ENCODE peak calls at places on chromosomes 2 and 18, in seven cellular contexts. G is AG09309, R is activated T-cell treated with anti-CD3 and anti-CD28 coated beads for 1 hour, Y is head of caudate nucleus, N is neural progenitor cell, A is activated T-helper 1 cell treated with Interleukin-2 at 50 U/mL for 16 hours, I is HT-29. L is an unnamed sample.
A peak's percentile ranks its signal among the peaks of the same experiment; 100 is the strongest.

GRCh38 chr18:362914-363295 is 95.1 kb upstream of the THOC1 start:
- DNase-seq in N (peak; percentile 7), A (no peak), I (no peak), R (no peak), G (no peak), Y (no peak), L (no peak)

GRCh38 chr2:26246818-26247217 is 2.1 kb downstream of the HADHB start:
- DNase-seq in R (no peak), A (no peak), G (peak; percentile 80), I (no peak), N (no peak), Y (no peak), L (no peak)

GRCh38 chr2:110120171-110121051 is 4.8 kb upstream of the MALL start:
- DNase-seq in A (no peak), G (no peak), Y (no peak), I (no peak), N (no peak), R (no peak), L (no peak)

GRCh38 chr2:207122914-207123744 is 42.6 kb downstream of the KLF7 start:
- DNase-seq in Y (no peak), A (peak; percentile 16), N (no peak), I (no peak), R (no peak), G (no peak), L (peak; percentile 58)

GRCh38 chr2:219249203-219249980 is 3.7 kb upstream of the TUBA4B start:
- DNase-seq in I (peak; percentile 89), N (no peak), R (no peak), A (peak; percentile 27), G (peak; percentile 47), Y (peak; percentile 46), L (no peak)

GRCh38 chr2:131140581-131140980 is 35.4 kb downstream of the PLEKHB2 start:
- DNase-seq in I (no peak), Y (no peak), A (no peak), R (no peak), N (no peak), G (no peak), L (no peak)

GRCh38 chr2:156157670-156158069 is 174.9 kb downstream of the NR4A2 start:
- DNase-seq in N (peak; percentile 66), Y (no peak), I (no peak), R (no peak), G (no peak), A (no peak), L (no peak)

GRCh38 chr2:241412144-241412543 is 56.1 kb downstream of the FARP2 start:
- DNase-seq in Y (peak; percentile 27), R (no peak), I (no peak), N (no peak), G (peak; percentile 69), A (no peak), L (no peak)

GRCh38 chr2:71610671-71611070 is 157.3 kb downstream of the DYSF start:
- DNase-seq in I (no peak), G (no peak), Y (no peak), N (no peak), R (no peak), A (no peak), L (peak; percentile 12)

GRCh38 chr2:63048367-63049171 is 2.1 kb upstream of the OTX1 start:
- DNase-seq in N (peak; percentile 82), I (no peak), G (no peak), A (no peak), R (no peak), Y (no peak), L (peak; percentile 74)

GRCh38 chr2:126891681-126892500 is 6.8 kb upstream of the TEX51 start:
- DNase-seq in I (no peak), N (peak; percentile 27), A (no peak), G (no peak), R (no peak), Y (no peak), L (peak; percentile 24)

GRCh38 chr2:165161510-165161909 is 42.3 kb downstream of the SCN3A start:
- DNase-seq in G (peak; percentile 29), Y (no peak), A (no peak), I (no peak), N (no peak), R (no peak), L (no peak)

GRCh38 chr2:70679244-70679643 is 88.8 kb downstream of the ADD2 start:
- DNase-seq in Y (no peak), N (no peak), A (no peak), I (no peak), R (no peak), G (no peak), L (peak; percentile 6)

GRCh38 chr2:68487773-68488355 is 20.5 kb downstream of the APLF start:
- DNase-seq in Y (no peak), G (no peak), R (no peak), I (peak; percentile 39), A (no peak), N (peak; percentile 9), L (no peak)

GRCh38 chr2:161061786-161062185 is 98.4 kb upstream of the TANK start:
- DNase-seq in Y (no peak), A (no peak), R (no peak), I (no peak), G (no peak), N (no peak), L (no peak)

GRCh38 chr2:128026422-128027277 is 1.2 kb downstream of the SAP130 start:
- DNase-seq in I (peak; percentile 13), N (no peak), Y (no peak), R (no peak), A (no peak), G (no peak), L (no peak)

GRCh38 chr2:232761301-232761907 is 15.0 kb downstream of the KCNJ13 start:
- DNase-seq in R (peak; percentile 16), N (peak; percentile 48), Y (peak; percentile 10), G (no peak), A (no peak), I (peak; percentile 69), L (no peak)

GRCh38 chr2:150610670-150611279 is 123.3 kb upstream of the RND3 start:
- DNase-seq in G (no peak), Y (peak; percentile 11), R (no peak), A (no peak), I (peak; percentile 88), N (peak; percentile 55), L (peak; percentile 57)

GRCh38 chr2:33145459-33145858 is 198.7 kb downstream of the LTBP1 start:
- DNase-seq in G (peak; percentile 74), N (no peak), A (no peak), I (no peak), Y (no peak), R (no peak), L (no peak)

GRCh38 chr18:8952796-8953760 is 149.4 kb upstream of the NDUFV2 start:
- DNase-seq in G (peak; percentile 91), R (no peak), I (no peak), A (no peak), N (no peak), Y (no peak), L (no peak)

GRCh38 chr2:51219468-51219867 is 187.5 kb upstream of the NRXN1 start:
- DNase-seq in Y (no peak), G (no peak), R (no peak), A (no peak), N (no peak), I (no peak), L (no peak)

GRCh38 chr18:26460449-26461091 is 87.8 kb downstream of the KCTD1 start:
- DNase-seq in R (no peak), N (no peak), Y (no peak), G (no peak), I (no peak), A (no peak), L (no peak)

GRCh38 chr2:240601831-240602160 is 15.3 kb downstream of the CAPN10 start:
- DNase-seq in I (no peak), R (no peak), A (no peak), G (no peak), N (no peak), Y (no peak), L (no peak)

GRCh38 chr2:31151501-31151900 is 13.3 kb upstream of the GALNT14 start:
- DNase-seq in A (no peak), N (no peak), G (no peak), R (no peak), Y (no peak), I (peak; percentile 33), L (no peak)

GRCh38 chr2:106789185-106789584 is 96.8 kb downstream of the ST6GAL2 start:
- DNase-seq in I (peak; percentile 24), N (no peak), A (no peak), G (no peak), Y (no peak), R (no peak), L (no peak)

GRCh38 chr18:52747869-52748268 is 407.9 kb downstream of the DCC start:
- DNase-seq in G (no peak), N (no peak), Y (no peak), R (no peak), I (no peak), A (no peak), L (no peak)

GRCh38 chr2:55097462-55098410 is 47.5 kb upstream of the RTN4 start:
- DNase-seq in G (no peak), N (no peak), Y (no peak), I (no peak), A (no peak), R (no peak), L (no peak)

GRCh38 chr18:9705183-9705864 is 2.8 kb upstream of the RAB31 start:
- DNase-seq in N (no peak), G (no peak), R (no peak), A (no peak), Y (no peak), I (no peak), L (no peak)

GRCh38 chr2:188853307-188853706 is 120.9 kb upstream of the COL3A1 start:
- DNase-seq in A (no peak), G (peak; percentile 93), I (no peak), Y (no peak), N (no peak), R (no peak), L (no peak)

GRCh38 chr2:71181316-71181715 is 45.6 kb downstream of the PAIP2B start:
- DNase-seq in N (no peak), R (no peak), I (no peak), A (no peak), G (no peak), Y (no peak), L (no peak)

GRCh38 chr2:147420947-147421346 is 423.9 kb upstream of the ACVR2A start:
- DNase-seq in Y (no peak), N (no peak), G (no peak), I (no peak), A (no peak), R (no peak), L (no peak)